ENCODE peak calls at places on chromosomes 13 and 19, in five cellular contexts. One of them, this sample, is unnamed.

GRCh38 chr19:19185853-19186728 is 5.9 kb downstream of the BORCS8 start:
- DNase-seq in M059J: peak; percentile 42
- DNase-seq in activated CD4-positive, alpha-beta T cell treated with anti-CD3 and anti-CD28 coated beads for 48 hours: peak; percentile 72
- DNase-seq in Caki2: peak; percentile 15
- DNase-seq in activated naive CD8-positive, alpha-beta T cell treated with anti-CD3 and anti-CD28 coated beads, Interleukin-2, amount 50 U/mL, for 24 hours: peak; percentile 70
- DNase-seq in this sample: peak; percentile 41

GRCh38 chr13:22210134-22210930 is 539.5 kb downstream of the FGF9 start:
- DNase-seq in Caki2: no peak
- DNase-seq in activated CD4-positive, alpha-beta T cell treated with anti-CD3 and anti-CD28 coated beads for 48 hours: no peak
- DNase-seq in activated naive CD8-positive, alpha-beta T cell treated with anti-CD3 and anti-CD28 coated beads, Interleukin-2, amount 50 U/mL, for 24 hours: no peak
- DNase-seq in M059J: no peak
- DNase-seq in this sample: no peak

GRCh38 chr13:44293908-44294735 is 79.5 kb upstream of the SERP2 start:
- DNase-seq in activated CD4-positive, alpha-beta T cell treated with anti-CD3 and anti-CD28 coated beads for 48 hours: no peak
- DNase-seq in M059J: peak; percentile 22
- DNase-seq in Caki2: no peak
- DNase-seq in activated naive CD8-positive, alpha-beta T cell treated with anti-CD3 and anti-CD28 coated beads, Interleukin-2, amount 50 U/mL, for 24 hours: no peak
- DNase-seq in this sample: no peak

GRCh38 chr13:52118595-52118994 is 10.3 kb downstream of the NEK5 start:
- DNase-seq in M059J: no peak
- DNase-seq in activated naive CD8-positive, alpha-beta T cell treated with anti-CD3 and anti-CD28 coated beads, Interleukin-2, amount 50 U/mL, for 24 hours: no peak
- DNase-seq in activated CD4-positive, alpha-beta T cell treated with anti-CD3 and anti-CD28 coated beads for 48 hours: no peak
- DNase-seq in Caki2: no peak
- DNase-seq in this sample: no peak

GRCh38 chr13:110403721-110404120 is 96.6 kb downstream of the COL4A2 start:
- DNase-seq in activated CD4-positive, alpha-beta T cell treated with anti-CD3 and anti-CD28 coated beads for 48 hours: no peak
- DNase-seq in activated naive CD8-positive, alpha-beta T cell treated with anti-CD3 and anti-CD28 coated beads, Interleukin-2, amount 50 U/mL, for 24 hours: no peak
- DNase-seq in Caki2: no peak
- DNase-seq in M059J: no peak
- DNase-seq in this sample: no peak

GRCh38 chr19:4278460-4278901 is 585 bp upstream of the SHD start:
- DNase-seq in Caki2: no peak
- DNase-seq in M059J: no peak
- DNase-seq in activated naive CD8-positive, alpha-beta T cell treated with anti-CD3 and anti-CD28 coated beads, Interleukin-2, amount 50 U/mL, for 24 hours: no peak
- DNase-seq in activated CD4-positive, alpha-beta T cell treated with anti-CD3 and anti-CD28 coated beads for 48 hours: no peak
- DNase-seq in this sample: no peak

GRCh38 chr13:107020393-107020792 is 452.5 kb upstream of the ARGLU1 start:
- DNase-seq in activated naive CD8-positive, alpha-beta T cell treated with anti-CD3 and anti-CD28 coated beads, Interleukin-2, amount 50 U/mL, for 24 hours: no peak
- DNase-seq in M059J: peak; percentile 10
- DNase-seq in Caki2: no peak
- DNase-seq in activated CD4-positive, alpha-beta T cell treated with anti-CD3 and anti-CD28 coated beads for 48 hours: no peak
- DNase-seq in this sample: no peak

GRCh38 chr19:7670150-7670784 is 1.4 kb downstream of the RETN start:
- DNase-seq in Caki2: no peak
- DNase-seq in activated naive CD8-positive, alpha-beta T cell treated with anti-CD3 and anti-CD28 coated beads, Interleukin-2, amount 50 U/mL, for 24 hours: no peak
- DNase-seq in activated CD4-positive, alpha-beta T cell treated with anti-CD3 and anti-CD28 coated beads for 48 hours: peak; percentile 51
- DNase-seq in M059J: no peak
- DNase-seq in this sample: no peak

GRCh38 chr13:50284540-50284939 is 269.3 kb downstream of the KCNRG start:
- DNase-seq in Caki2: no peak
- DNase-seq in activated CD4-positive, alpha-beta T cell treated with anti-CD3 and anti-CD28 coated beads for 48 hours: no peak
- DNase-seq in activated naive CD8-positive, alpha-beta T cell treated with anti-CD3 and anti-CD28 coated beads, Interleukin-2, amount 50 U/mL, for 24 hours: no peak
- DNase-seq in M059J: no peak
- DNase-seq in this sample: no peak

GRCh38 chr19:35330475-35330874 is 1.5 kb downstream of the CD22 start:
- DNase-seq in Caki2: no peak
- DNase-seq in M059J: no peak
- DNase-seq in activated naive CD8-positive, alpha-beta T cell treated with anti-CD3 and anti-CD28 coated beads, Interleukin-2, amount 50 U/mL, for 24 hours: peak; percentile 23
- DNase-seq in activated CD4-positive, alpha-beta T cell treated with anti-CD3 and anti-CD28 coated beads for 48 hours: no peak
- DNase-seq in this sample: no peak

GRCh38 chr19:3968556-3969434 is 2.1 kb downstream of the DAPK3 start:
- DNase-seq in activated CD4-positive, alpha-beta T cell treated with anti-CD3 and anti-CD28 coated beads for 48 hours: no peak
- DNase-seq in M059J: peak; percentile 100
- DNase-seq in activated naive CD8-positive, alpha-beta T cell treated with anti-CD3 and anti-CD28 coated beads, Interleukin-2, amount 50 U/mL, for 24 hours: no peak
- DNase-seq in Caki2: peak; percentile 91
- DNase-seq in this sample: peak; percentile 97

GRCh38 chr19:40621966-40622772 is 21.0 kb downstream of the LTBP4 start:
- DNase-seq in activated CD4-positive, alpha-beta T cell treated with anti-CD3 and anti-CD28 coated beads for 48 hours: no peak
- DNase-seq in Caki2: no peak
- DNase-seq in activated naive CD8-positive, alpha-beta T cell treated with anti-CD3 and anti-CD28 coated beads, Interleukin-2, amount 50 U/mL, for 24 hours: no peak
- DNase-seq in M059J: no peak
- DNase-seq in this sample: no peak

GRCh38 chr13:60398949-60399589 is 2.0 kb downstream of the TDRD3 start:
- DNase-seq in activated naive CD8-positive, alpha-beta T cell treated with anti-CD3 and anti-CD28 coated beads, Interleukin-2, amount 50 U/mL, for 24 hours: no peak
- DNase-seq in M059J: peak; percentile 3
- DNase-seq in Caki2: peak; percentile 40
- DNase-seq in activated CD4-positive, alpha-beta T cell treated with anti-CD3 and anti-CD28 coated beads for 48 hours: no peak
- DNase-seq in this sample: peak; percentile 21

GRCh38 chr19:1616396-1616795 is 11.1 kb upstream of the UQCR11 start:
- DNase-seq in activated naive CD8-positive, alpha-beta T cell treated with anti-CD3 and anti-CD28 coated beads, Interleukin-2, amount 50 U/mL, for 24 hours: no peak
- DNase-seq in activated CD4-positive, alpha-beta T cell treated with anti-CD3 and anti-CD28 coated beads for 48 hours: no peak
- DNase-seq in Caki2: no peak
- DNase-seq in M059J: no peak
- DNase-seq in this sample: no peak

GRCh38 chr19:1045247-1045603 is 5.3 kb downstream of the ABCA7 start:
- DNase-seq in M059J: peak; percentile 49
- DNase-seq in activated naive CD8-positive, alpha-beta T cell treated with anti-CD3 and anti-CD28 coated beads, Interleukin-2, amount 50 U/mL, for 24 hours: peak; percentile 76
- DNase-seq in activated CD4-positive, alpha-beta T cell treated with anti-CD3 and anti-CD28 coated beads for 48 hours: peak; percentile 93
- DNase-seq in Caki2: peak; percentile 86
- DNase-seq in this sample: peak; percentile 55

GRCh38 chr19:46674416-46675178 is 13.6 kb upstream of the DACT3 start:
- DNase-seq in M059J: no peak
- DNase-seq in activated CD4-positive, alpha-beta T cell treated with anti-CD3 and anti-CD28 coated beads for 48 hours: no peak
- DNase-seq in activated naive CD8-positive, alpha-beta T cell treated with anti-CD3 and anti-CD28 coated beads, Interleukin-2, amount 50 U/mL, for 24 hours: no peak
- DNase-seq in Caki2: peak; percentile 61
- DNase-seq in this sample: peak; percentile 24

GRCh38 chr13:112792511-112792910 is 102.7 kb downstream of the ATP11A start:
- DNase-seq in activated CD4-positive, alpha-beta T cell treated with anti-CD3 and anti-CD28 coated beads for 48 hours: no peak
- DNase-seq in M059J: no peak
- DNase-seq in activated naive CD8-positive, alpha-beta T cell treated with anti-CD3 and anti-CD28 coated beads, Interleukin-2, amount 50 U/mL, for 24 hours: no peak
- DNase-seq in Caki2: no peak
- DNase-seq in this sample: no peak

GRCh38 chr19:2717638-2718541 is 3.3 kb downstream of the DIRAS1 start:
- DNase-seq in M059J: no peak
- DNase-seq in activated CD4-positive, alpha-beta T cell treated with anti-CD3 and anti-CD28 coated beads for 48 hours: no peak
- DNase-seq in activated naive CD8-positive, alpha-beta T cell treated with anti-CD3 and anti-CD28 coated beads, Interleukin-2, amount 50 U/mL, for 24 hours: no peak
- DNase-seq in Caki2: no peak
- DNase-seq in this sample: no peak

GRCh38 chr19:1296575-1297271 is 11.1 kb downstream of the EFNA2 start:
- DNase-seq in M059J: no peak
- DNase-seq in Caki2: no peak
- DNase-seq in activated naive CD8-positive, alpha-beta T cell treated with anti-CD3 and anti-CD28 coated beads, Interleukin-2, amount 50 U/mL, for 24 hours: no peak
- DNase-seq in activated CD4-positive, alpha-beta T cell treated with anti-CD3 and anti-CD28 coated beads for 48 hours: no peak
- DNase-seq in this sample: no peak

GRCh38 chr19:47075179-47075811 is 26.9 kb upstream of the TMEM160 start:
- DNase-seq in Caki2: no peak
- DNase-seq in activated CD4-positive, alpha-beta T cell treated with anti-CD3 and anti-CD28 coated beads for 48 hours: no peak
- DNase-seq in M059J: no peak
- DNase-seq in activated naive CD8-positive, alpha-beta T cell treated with anti-CD3 and anti-CD28 coated beads, Interleukin-2, amount 50 U/mL, for 24 hours: no peak
- DNase-seq in this sample: no peak

GRCh38 chr19:55368701-55369563 is 1.3 kb downstream of the IL11 start:
- DNase-seq in activated CD4-positive, alpha-beta T cell treated with anti-CD3 and anti-CD28 coated beads for 48 hours: peak; percentile 42
- DNase-seq in M059J: peak; percentile 63
- DNase-seq in activated naive CD8-positive, alpha-beta T cell treated with anti-CD3 and anti-CD28 coated beads, Interleukin-2, amount 50 U/mL, for 24 hours: no peak
- DNase-seq in Caki2: no peak
- DNase-seq in this sample: no peak